ENCODE peak calls at places on chromosomes 7 and 10, in four cellular contexts. Y is WTC11, N is GM12878, J is K562. B is an unnamed sample.

GRCh38 chr10:21172774-21173432 is 275.8 kb upstream of the NEBL start:
- DNase-seq in N (no peak), Y (peak), J (peak), B (no peak)

GRCh38 chr10:113965683-113966082 is 78.0 kb upstream of the ADRB1 start:
- DNase-seq in Y (no peak), J (no peak), N (no peak), B (no peak)

GRCh38 chr10:129977794-129978193 is 13.7 kb upstream of the EBF3 start:
- DNase-seq in N (no peak), Y (no peak), J (no peak), B (no peak)

GRCh38 chr7:142097571-142097970 is 13.9 kb upstream of the MGAM2 start:
- DNase-seq in Y (no peak), J (no peak), N (no peak), B (peak)

GRCh38 chr10:5445006-5445405 is 32.6 kb downstream of the NET1 start:
- DNase-seq in Y (no peak), J (no peak), N (no peak), B (no peak)

GRCh38 chr10:10804061-10804460 is 213.6 kb upstream of the CELF2 start:
- DNase-seq in J (no peak), Y (no peak), N (no peak), B (no peak)

GRCh38 chr7:16080131-16080530 is 341.2 kb downstream of the CRPPA start:
- DNase-seq in J (no peak), N (no peak), Y (no peak), B (no peak)

GRCh38 chr7:141184532-141185190 is 110.8 kb downstream of the TMEM178B start:
- DNase-seq in Y (no peak), J (no peak), N (peak), B (no peak)

GRCh38 chr7:36638140-36638539 is 86.2 kb downstream of the AOAH start:
- DNase-seq in N (no peak), J (no peak), Y (no peak), B (no peak)

GRCh38 chr7:66146701-66147100 is 32.1 kb downstream of the CRCP start:
- DNase-seq in J (no peak), Y (no peak), N (no peak), B (no peak)

GRCh38 chr10:80856186-80856585 is 318.5 kb downstream of the SH2D4B start:
- DNase-seq in N (no peak), J (no peak), Y (no peak), B (no peak)

GRCh38 chr10:3775671-3776551 is 9.1 kb downstream of the KLF6 start:
- DNase-seq in N (no peak), Y (peak), J (no peak), B (no peak)

GRCh38 chr10:49679480-49679893 is at the start of gene C10orf53:
- DNase-seq in N (no peak), Y (peak), J (peak), B (no peak)

GRCh38 chr7:41051062-41051461 is 651.8 kb downstream of the INHBA start:
- DNase-seq in N (no peak), Y (no peak), J (no peak), B (no peak)

GRCh38 chr7:19117081-19117869 is at the start of gene TWIST1:
- DNase-seq in Y (peak), J (peak), N (no peak), B (no peak)
- TF ChIP-seq ETV6 in Y (no peak), J (no peak), N (no peak), B (no peak)

GRCh38 chr10:15342970-15343369 is 28.1 kb downstream of the FAM171A1 start:
- DNase-seq in N (no peak), Y (no peak), J (no peak), B (no peak)

GRCh38 chr10:15344876-15345285 is 26.2 kb downstream of the FAM171A1 start:
- DNase-seq in J (no peak), N (no peak), Y (no peak), B (peak)

GRCh38 chr10:15344256-15344875 is 26.7 kb downstream of the FAM171A1 start:
- DNase-seq in N (no peak), J (no peak), Y (no peak), B (peak)

GRCh38 chr10:15339857-15340256 is 31.2 kb downstream of the FAM171A1 start:
- DNase-seq in J (no peak), N (no peak), Y (no peak), B (no peak)

GRCh38 chr10:15341502-15342128 is 29.5 kb downstream of the FAM171A1 start:
- DNase-seq in N (no peak), J (no peak), Y (no peak), B (no peak)
- TF ChIP-seq ETV6 in N (no peak), J (no peak), Y (no peak), B (no peak)

GRCh38 chr7:48421357-48421756 is 250.1 kb downstream of the ABCA13 start:
- DNase-seq in Y (no peak), J (no peak), N (no peak), B (no peak)
- TF ChIP-seq ETV6 in Y (no peak), J (no peak), N (no peak), B (no peak)

GRCh38 chr7:1749864-1750466 is 79.9 kb downstream of the ELFN1 start:
- DNase-seq in J (no peak), N (no peak), Y (no peak), B (no peak)
- TF ChIP-seq ETV6 in J (no peak), N (no peak), Y (no peak), B (no peak)

GRCh38 chr7:151665363-151665762 is 145.7 kb upstream of the RHEB start:
- DNase-seq in J (no peak), Y (no peak), N (no peak), B (no peak)
- TF ChIP-seq ETV6 in J (no peak), Y (no peak), N (no peak), B (no peak)